ENCODE peak calls at places on chromosomes 7 and 10, in eight cellular contexts. One of them, this sample, is unnamed. For H3K4me1, the result is how much of the 10 kb centered on the place peaks cover.

GRCh38 chr7:21368317-21368716 is 59.6 kb upstream of the SP4 start:
- DNase-seq in SK-N-SH: no peak
- DNase-seq in HCT116: no peak
- DNase-seq in H1: no peak
- DNase-seq in sigmoid colon: no peak
- DNase-seq in prostate gland: no peak
- DNase-seq in esophagus muscularis mucosa: no peak
- DNase-seq in transverse colon: no peak
- DNase-seq in this sample: no peak

GRCh38 chr7:95688931-95689453 is 83.4 kb upstream of the DYNC1I1 start:
- DNase-seq in SK-N-SH: no peak
- DNase-seq in HCT116: no peak
- DNase-seq in H1: no peak
- DNase-seq in sigmoid colon: no peak
- DNase-seq in prostate gland: peak
- DNase-seq in esophagus muscularis mucosa: no peak
- DNase-seq in transverse colon: no peak
- DNase-seq in this sample: no peak

GRCh38 chr7:156147771-156148504 is 335.7 kb upstream of the SHH start:
- DNase-seq in SK-N-SH: no peak
- DNase-seq in HCT116: no peak
- DNase-seq in H1: no peak
- DNase-seq in sigmoid colon: no peak
- DNase-seq in prostate gland: no peak
- DNase-seq in esophagus muscularis mucosa: no peak
- DNase-seq in transverse colon: no peak
- DNase-seq in this sample: no peak

GRCh38 chr7:45588466-45588865 is 14.3 kb downstream of the ADCY1 start:
- DNase-seq in SK-N-SH: no peak
- DNase-seq in HCT116: no peak
- DNase-seq in H1: no peak
- DNase-seq in sigmoid colon: peak
- DNase-seq in prostate gland: no peak
- DNase-seq in esophagus muscularis mucosa: no peak
- DNase-seq in transverse colon: no peak
- DNase-seq in this sample: peak

GRCh38 chr7:129914536-129915272 is 38.1 kb downstream of the UBE2H start:
- DNase-seq in SK-N-SH: no peak
- DNase-seq in HCT116: no peak
- DNase-seq in H1: peak
- DNase-seq in sigmoid colon: no peak
- DNase-seq in prostate gland: no peak
- DNase-seq in esophagus muscularis mucosa: no peak
- DNase-seq in transverse colon: no peak
- DNase-seq in this sample: no peak

GRCh38 chr7:16813232-16813616 is 8.4 kb upstream of the AGR2 start:
- DNase-seq in SK-N-SH: no peak
- DNase-seq in HCT116: no peak
- DNase-seq in H1: no peak
- DNase-seq in sigmoid colon: no peak
- DNase-seq in prostate gland: peak
- DNase-seq in esophagus muscularis mucosa: no peak
- DNase-seq in transverse colon: no peak
- DNase-seq in this sample: no peak

GRCh38 chr7:105126436-105126975 is 112.5 kb downstream of the KMT2E start:
- DNase-seq in SK-N-SH: peak
- DNase-seq in HCT116: no peak
- DNase-seq in H1: no peak
- DNase-seq in sigmoid colon: no peak
- DNase-seq in prostate gland: no peak
- DNase-seq in esophagus muscularis mucosa: peak
- DNase-seq in transverse colon: no peak
- DNase-seq in this sample: no peak

GRCh38 chr10:335151-335800 is 200.0 kb downstream of the ZMYND11 start:
- DNase-seq in SK-N-SH: no peak
- DNase-seq in HCT116: no peak
- DNase-seq in H1: no peak
- DNase-seq in sigmoid colon: no peak
- DNase-seq in prostate gland: no peak
- DNase-seq in esophagus muscularis mucosa: no peak
- DNase-seq in transverse colon: no peak
- DNase-seq in this sample: no peak

GRCh38 chr10:34314457-34314856 is 500.6 kb downstream of the PARD3 start:
- DNase-seq in SK-N-SH: no peak
- DNase-seq in HCT116: no peak
- DNase-seq in H1: no peak
- DNase-seq in sigmoid colon: no peak
- DNase-seq in prostate gland: no peak
- DNase-seq in esophagus muscularis mucosa: no peak
- DNase-seq in transverse colon: no peak
- DNase-seq in this sample: no peak

GRCh38 chr7:141920281-141920680 is 4.1 kb downstream of the OR9A4 start:
- DNase-seq in SK-N-SH: no peak
- DNase-seq in HCT116: no peak
- DNase-seq in H1: no peak
- DNase-seq in sigmoid colon: no peak
- DNase-seq in prostate gland: no peak
- DNase-seq in esophagus muscularis mucosa: no peak
- DNase-seq in transverse colon: no peak
- DNase-seq in this sample: no peak

GRCh38 chr7:41881313-41882130 is 178.6 kb upstream of the INHBA start:
- DNase-seq in SK-N-SH: no peak
- DNase-seq in HCT116: no peak
- DNase-seq in H1: no peak
- DNase-seq in sigmoid colon: no peak
- DNase-seq in prostate gland: no peak
- DNase-seq in esophagus muscularis mucosa: no peak
- DNase-seq in transverse colon: peak
- DNase-seq in this sample: peak

GRCh38 chr7:128903621-128904361 is 6.7 kb downstream of the KCP start:
- DNase-seq in SK-N-SH: peak
- DNase-seq in HCT116: no peak
- DNase-seq in H1: peak
- DNase-seq in sigmoid colon: peak
- DNase-seq in prostate gland: no peak
- DNase-seq in esophagus muscularis mucosa: no peak
- DNase-seq in transverse colon: peak
- DNase-seq in this sample: peak

GRCh38 chr10:70479161-70479531 is 579 bp downstream of the PALD1 start:
- DNase-seq in SK-N-SH: no peak
- DNase-seq in HCT116: no peak
- DNase-seq in H1: peak
- DNase-seq in sigmoid colon: no peak
- DNase-seq in prostate gland: no peak
- DNase-seq in esophagus muscularis mucosa: no peak
- DNase-seq in transverse colon: no peak
- DNase-seq in this sample: no peak

GRCh38 chr10:60237977-60238376 is 151.7 kb downstream of the ANK3 start:
- DNase-seq in SK-N-SH: no peak
- DNase-seq in HCT116: no peak
- DNase-seq in H1: no peak
- DNase-seq in sigmoid colon: no peak
- DNase-seq in prostate gland: no peak
- DNase-seq in esophagus muscularis mucosa: no peak
- DNase-seq in transverse colon: no peak
- DNase-seq in this sample: no peak

GRCh38 chr7:149497467-149498261 is at the start of gene ZNF746:
- DNase-seq in SK-N-SH: peak
- DNase-seq in HCT116: peak
- DNase-seq in H1: peak
- DNase-seq in sigmoid colon: peak
- DNase-seq in prostate gland: peak
- DNase-seq in esophagus muscularis mucosa: peak
- DNase-seq in transverse colon: peak
- DNase-seq in this sample: peak

GRCh38 chr10:75407716-75408511 is 6.3 kb upstream of the ZNF503 start:
- DNase-seq in SK-N-SH: no peak
- DNase-seq in HCT116: no peak
- DNase-seq in H1: no peak
- DNase-seq in sigmoid colon: no peak
- DNase-seq in prostate gland: peak
- DNase-seq in esophagus muscularis mucosa: no peak
- DNase-seq in transverse colon: peak
- DNase-seq in this sample: no peak

DNA sequence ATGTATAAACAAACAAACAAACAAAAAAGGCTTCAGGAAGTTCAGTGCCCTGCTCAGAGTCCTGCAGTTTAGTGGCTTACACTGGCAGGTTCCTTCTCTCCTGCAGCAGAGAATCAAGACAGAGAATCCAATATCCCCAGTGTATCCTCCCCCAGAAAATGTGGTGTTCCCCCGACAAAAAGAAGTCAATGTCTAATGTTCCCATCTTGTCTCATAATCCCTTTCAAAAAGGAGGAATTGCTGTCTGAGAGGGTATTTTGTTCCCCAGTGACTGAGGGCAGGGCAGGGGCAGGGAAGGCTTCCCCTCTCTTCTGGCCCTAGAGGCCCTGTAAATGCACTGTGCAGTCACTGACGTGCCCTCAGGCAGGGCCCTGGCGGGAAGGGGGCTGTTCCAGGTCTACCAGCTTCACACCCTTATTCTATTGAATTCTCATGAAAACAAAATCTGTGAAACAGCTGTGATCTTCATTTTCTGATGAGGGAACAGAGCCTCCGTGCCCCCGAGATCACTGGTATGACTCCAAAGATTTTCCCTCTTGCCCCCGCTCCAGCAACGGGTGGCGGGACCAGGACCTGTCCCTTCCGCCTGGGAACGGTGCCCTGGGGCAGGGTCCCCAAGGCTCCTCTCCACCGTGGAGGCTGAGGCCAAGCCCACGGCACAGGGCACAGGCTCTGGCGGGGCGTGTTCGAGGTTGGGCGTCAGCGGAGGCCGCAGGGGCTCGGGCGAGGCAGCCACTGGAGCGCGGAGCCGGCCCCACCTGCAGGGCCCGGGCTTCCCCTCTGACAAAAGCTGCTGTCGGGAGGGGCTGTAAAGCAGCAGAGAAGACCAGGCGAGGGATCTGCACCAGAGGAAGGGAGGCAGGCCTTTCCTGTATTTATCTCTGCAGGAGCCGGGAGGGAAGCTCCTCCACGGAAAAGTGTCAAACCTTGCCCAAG is 13.4 kb upstream of the WDFY4 start:
- DNase-seq in SK-N-SH: no peak
- DNase-seq in HCT116: no peak
- DNase-seq in H1: peak
- DNase-seq in sigmoid colon: no peak
- DNase-seq in prostate gland: no peak
- DNase-seq in esophagus muscularis mucosa: peak
- DNase-seq in transverse colon: peak
- DNase-seq in this sample: peak
- TF ChIP-seq POLR2AphosphoS5 in SK-N-SH: no peak
- TF ChIP-seq POLR2AphosphoS5 in HCT116: no peak
- TF ChIP-seq POLR2AphosphoS5 in H1: no peak
- TF ChIP-seq POLR2AphosphoS5 in sigmoid colon: no peak
- TF ChIP-seq POLR2AphosphoS5 in prostate gland: no peak
- TF ChIP-seq POLR2AphosphoS5 in esophagus muscularis mucosa: no peak
- TF ChIP-seq POLR2AphosphoS5 in transverse colon: no peak
- TF ChIP-seq POLR2AphosphoS5 in this sample: peak

DNA sequence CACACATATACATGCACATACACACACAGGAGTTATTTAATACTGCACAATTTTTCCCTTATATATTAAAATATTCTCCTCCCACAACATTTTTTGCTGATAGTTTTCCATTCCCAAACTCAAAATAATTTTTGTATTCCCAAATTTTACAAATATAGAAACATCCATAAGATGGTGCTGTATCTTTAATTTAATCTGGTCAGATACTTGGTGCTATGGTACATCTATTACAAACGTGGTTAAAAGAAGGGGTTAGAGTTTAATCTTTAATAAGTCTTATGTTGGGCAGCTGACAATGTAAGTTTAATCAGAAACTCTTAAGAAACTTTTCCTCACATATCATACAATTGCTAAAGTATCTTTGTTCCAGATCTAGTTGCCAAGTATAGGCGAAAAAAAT is 10.2 kb upstream of the CADPS2 start:
- DNase-seq in SK-N-SH: no peak
- DNase-seq in HCT116: no peak
- DNase-seq in H1: no peak
- DNase-seq in sigmoid colon: no peak
- DNase-seq in prostate gland: no peak
- DNase-seq in esophagus muscularis mucosa: no peak
- DNase-seq in transverse colon: no peak
- DNase-seq in this sample: no peak
- TF ChIP-seq CTCF in SK-N-SH: peak
- TF ChIP-seq CTCF in HCT116: no peak
- TF ChIP-seq CTCF in H1: no peak
- TF ChIP-seq CTCF in sigmoid colon: no peak
- TF ChIP-seq CTCF in prostate gland: peak
- TF ChIP-seq CTCF in esophagus muscularis mucosa: no peak
- TF ChIP-seq CTCF in transverse colon: no peak
- TF ChIP-seq CTCF in this sample: no peak

GRCh38 chr10:71771821-71772617 is 1.3 kb downstream of the VSIR start:
- DNase-seq in SK-N-SH: no peak
- DNase-seq in HCT116: peak
- DNase-seq in H1: no peak
- DNase-seq in sigmoid colon: peak
- DNase-seq in prostate gland: peak
- DNase-seq in esophagus muscularis mucosa: no peak
- DNase-seq in transverse colon: peak
- DNase-seq in this sample: no peak
- H3K4me1 ChIP-seq in SK-N-SH: under half
- H3K4me1 ChIP-seq in HCT116: half or more
- H3K4me1 ChIP-seq in H1: under half
- H3K4me1 ChIP-seq in sigmoid colon: half or more
- H3K4me1 ChIP-seq in prostate gland: under half
- H3K4me1 ChIP-seq in esophagus muscularis mucosa: half or more
- H3K4me1 ChIP-seq in transverse colon: half or more
- H3K4me1 ChIP-seq in this sample: half or more

DNA sequence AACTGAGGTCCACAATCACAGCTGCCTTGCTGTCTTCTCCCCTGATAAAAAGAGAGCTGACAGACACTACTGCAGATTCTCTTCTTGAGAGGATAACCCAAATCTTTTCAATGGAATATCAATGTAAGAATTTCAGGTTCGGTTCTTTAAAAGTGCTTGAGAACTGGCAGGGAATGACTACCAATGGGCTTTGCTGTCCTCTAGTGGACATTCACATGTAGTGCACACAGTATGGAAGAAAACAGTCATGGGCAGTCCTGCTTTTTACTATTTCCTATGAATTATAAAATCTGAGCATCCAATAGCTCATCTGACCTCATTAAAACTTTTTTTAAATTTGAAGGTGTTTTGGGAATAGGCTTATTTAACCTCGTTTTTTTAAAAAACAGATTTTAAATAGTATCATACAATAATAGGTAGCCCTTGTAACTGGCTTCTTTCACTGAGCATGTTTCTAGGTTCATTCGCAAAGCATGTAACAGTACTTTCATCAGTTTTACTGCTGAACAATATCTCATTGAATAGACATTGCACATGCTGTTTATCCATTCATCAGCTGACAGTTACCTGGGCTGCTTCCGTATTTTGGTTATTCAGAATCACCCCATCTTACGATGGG is 18.3 kb downstream of the FZD9 start:
- DNase-seq in SK-N-SH: peak
- DNase-seq in HCT116: peak
- DNase-seq in H1: no peak
- DNase-seq in sigmoid colon: no peak
- DNase-seq in prostate gland: no peak
- DNase-seq in esophagus muscularis mucosa: no peak
- DNase-seq in transverse colon: no peak
- DNase-seq in this sample: no peak
- TF ChIP-seq POLR2AphosphoS5 in SK-N-SH: no peak
- TF ChIP-seq POLR2AphosphoS5 in HCT116: no peak
- TF ChIP-seq POLR2AphosphoS5 in H1: no peak
- TF ChIP-seq POLR2AphosphoS5 in sigmoid colon: no peak
- TF ChIP-seq POLR2AphosphoS5 in prostate gland: no peak
- TF ChIP-seq POLR2AphosphoS5 in esophagus muscularis mucosa: no peak
- TF ChIP-seq POLR2AphosphoS5 in transverse colon: no peak
- TF ChIP-seq POLR2AphosphoS5 in this sample: no peak